ENCODE peak calls at places on chromosome 12, in eight cellular contexts. F, T, N, G, V, A, X and R are unnamed samples.

GRCh38 chr12:58051378-58051777 is 110.0 kb downstream of the ATP23 start:
- DNase-seq in F (no peak), T (no peak), N (no peak), G (no peak), V (no peak), A (no peak), X (no peak), R (no peak)

GRCh38 chr12:6362383-6362782 is 13.0 kb downstream of the SCNN1A start:
- DNase-seq in F (no peak), T (no peak), N (no peak), G (no peak), V (no peak), A (no peak), X (no peak), R (no peak)

GRCh38 chr12:28568083-28568482 is 377.8 kb downstream of the CCDC91 start:
- DNase-seq in F (no peak), T (no peak), N (no peak), G (no peak), V (no peak), A (peak; percentile 53), X (no peak), R (no peak)

GRCh38 chr12:109944975-109945374 is 44.9 kb downstream of the TCHP start:
- DNase-seq in F (peak; percentile 92), T (no peak), N (no peak), G (no peak), V (no peak), A (no peak), X (peak; percentile 35), R (no peak)

GRCh38 chr12:78099806-78100205 is 269.1 kb downstream of the NAV3 start:
- DNase-seq in F (no peak), T (no peak), N (no peak), G (peak; percentile 40), V (no peak), A (no peak), X (no peak), R (no peak)

GRCh38 chr12:53232641-53233538 is 881 bp upstream of the RARG start:
- DNase-seq in F (peak; percentile 63), T (no peak), N (peak; percentile 48), G (peak; percentile 22), V (no peak), A (peak; percentile 72), X (no peak), R (peak; percentile 47)

GRCh38 chr12:402127-402456 is 648 bp downstream of the CCDC77 start:
- DNase-seq in F (peak; percentile 59), T (no peak), N (no peak), G (no peak), V (no peak), A (peak; percentile 38), X (peak; percentile 58), R (peak; percentile 26)

GRCh38 chr12:119229205-119229604 is 50.5 kb downstream of the HSPB8 start:
- DNase-seq in F (peak; percentile 35), T (no peak), N (no peak), G (no peak), V (no peak), A (no peak), X (no peak), R (no peak)

GRCh38 chr12:14558377-14559051 is 9.2 kb downstream of the PLBD1 start:
- DNase-seq in F (no peak), T (no peak), N (no peak), G (no peak), V (no peak), A (no peak), X (no peak), R (peak; percentile 75)

GRCh38 chr12:63811755-63812154 is 32.0 kb downstream of the RXYLT1 start:
- DNase-seq in F (no peak), T (no peak), N (no peak), G (no peak), V (no peak), A (no peak), X (no peak), R (no peak)

GRCh38 chr12:2301531-2302461 is 249.0 kb downstream of the CACNA1C start:
- DNase-seq in F (no peak), T (no peak), N (no peak), G (no peak), V (no peak), A (peak; percentile 31), X (no peak), R (no peak)